ENCODE peak calls at places on chromosomes 13 and 19, in nine cellular contexts. One of them, this sample, is unnamed.

GRCh38 chr13:40536443-40537113 is 129.9 kb downstream of the FOXO1 start:
- DNase-seq in GM04503: no peak
- DNase-seq in stimulated activated CD4-positive, alpha-beta T cell treated with anti-CD3 and anti-CD28 coated beads, Interleukin-1b, Interleukin-23, amount 100 ng/mL, for 24 hours: no peak
- DNase-seq in cardiac muscle cell: no peak
- DNase-seq in ureter: peak; percentile 81
- DNase-seq in neural crest cell: no peak
- DNase-seq in GM23338: no peak
- DNase-seq in foreskin fibroblast: no peak
- DNase-seq in NCI-H1105 treated with DMSO at 0.1 percent for 48 hours: peak; percentile 0
- DNase-seq in this sample: peak; percentile 84

GRCh38 chr13:97221989-97222700 is at the start of gene MBNL2:
- DNase-seq in GM04503: peak; percentile 69
- DNase-seq in stimulated activated CD4-positive, alpha-beta T cell treated with anti-CD3 and anti-CD28 coated beads, Interleukin-1b, Interleukin-23, amount 100 ng/mL, for 24 hours: peak; percentile 75
- DNase-seq in cardiac muscle cell: peak; percentile 92
- DNase-seq in ureter: peak; percentile 93
- DNase-seq in neural crest cell: peak; percentile 69
- DNase-seq in GM23338: peak; percentile 80
- DNase-seq in foreskin fibroblast: peak; percentile 96
- DNase-seq in NCI-H1105 treated with DMSO at 0.1 percent for 48 hours: peak; percentile 84
- DNase-seq in this sample: peak; percentile 92

GRCh38 chr19:13212759-13213330 is 62.6 kb downstream of the IER2 start:
- DNase-seq in GM04503: no peak
- DNase-seq in stimulated activated CD4-positive, alpha-beta T cell treated with anti-CD3 and anti-CD28 coated beads, Interleukin-1b, Interleukin-23, amount 100 ng/mL, for 24 hours: peak; percentile 66
- DNase-seq in cardiac muscle cell: peak; percentile 50
- DNase-seq in ureter: peak; percentile 48
- DNase-seq in neural crest cell: peak; percentile 54
- DNase-seq in GM23338: peak; percentile 91
- DNase-seq in foreskin fibroblast: peak; percentile 63
- DNase-seq in NCI-H1105 treated with DMSO at 0.1 percent for 48 hours: peak; percentile 3
- DNase-seq in this sample: peak; percentile 56

GRCh38 chr19:7410946-7411345 is 62.2 kb downstream of the ARHGEF18 start:
- DNase-seq in GM04503: no peak
- DNase-seq in stimulated activated CD4-positive, alpha-beta T cell treated with anti-CD3 and anti-CD28 coated beads, Interleukin-1b, Interleukin-23, amount 100 ng/mL, for 24 hours: no peak
- DNase-seq in cardiac muscle cell: no peak
- DNase-seq in ureter: no peak
- DNase-seq in neural crest cell: no peak
- DNase-seq in GM23338: no peak
- DNase-seq in foreskin fibroblast: no peak
- DNase-seq in NCI-H1105 treated with DMSO at 0.1 percent for 48 hours: no peak
- DNase-seq in this sample: no peak

GRCh38 chr13:44516771-44517170 is 59.4 kb downstream of the TSC22D1 start:
- DNase-seq in GM04503: no peak
- DNase-seq in stimulated activated CD4-positive, alpha-beta T cell treated with anti-CD3 and anti-CD28 coated beads, Interleukin-1b, Interleukin-23, amount 100 ng/mL, for 24 hours: no peak
- DNase-seq in cardiac muscle cell: no peak
- DNase-seq in ureter: no peak
- DNase-seq in neural crest cell: no peak
- DNase-seq in GM23338: peak; percentile 60
- DNase-seq in foreskin fibroblast: no peak
- DNase-seq in NCI-H1105 treated with DMSO at 0.1 percent for 48 hours: no peak
- DNase-seq in this sample: no peak

GRCh38 chr13:91216928-91217700 is 130.4 kb upstream of the MIR17HG start:
- DNase-seq in GM04503: no peak
- DNase-seq in stimulated activated CD4-positive, alpha-beta T cell treated with anti-CD3 and anti-CD28 coated beads, Interleukin-1b, Interleukin-23, amount 100 ng/mL, for 24 hours: no peak
- DNase-seq in cardiac muscle cell: no peak
- DNase-seq in ureter: no peak
- DNase-seq in neural crest cell: peak; percentile 64
- DNase-seq in GM23338: peak; percentile 25
- DNase-seq in foreskin fibroblast: no peak
- DNase-seq in NCI-H1105 treated with DMSO at 0.1 percent for 48 hours: no peak
- DNase-seq in this sample: peak; percentile 82

GRCh38 chr13:52780092-52780491 is 40.5 kb upstream of the CNMD start:
- DNase-seq in GM04503: no peak
- DNase-seq in stimulated activated CD4-positive, alpha-beta T cell treated with anti-CD3 and anti-CD28 coated beads, Interleukin-1b, Interleukin-23, amount 100 ng/mL, for 24 hours: no peak
- DNase-seq in cardiac muscle cell: no peak
- DNase-seq in ureter: no peak
- DNase-seq in neural crest cell: no peak
- DNase-seq in GM23338: no peak
- DNase-seq in foreskin fibroblast: no peak
- DNase-seq in NCI-H1105 treated with DMSO at 0.1 percent for 48 hours: no peak
- DNase-seq in this sample: no peak

GRCh38 chr13:24630851-24631341 is 49.3 kb upstream of the ATP12A start:
- DNase-seq in GM04503: no peak
- DNase-seq in stimulated activated CD4-positive, alpha-beta T cell treated with anti-CD3 and anti-CD28 coated beads, Interleukin-1b, Interleukin-23, amount 100 ng/mL, for 24 hours: no peak
- DNase-seq in cardiac muscle cell: peak; percentile 10
- DNase-seq in ureter: no peak
- DNase-seq in neural crest cell: no peak
- DNase-seq in GM23338: no peak
- DNase-seq in foreskin fibroblast: no peak
- DNase-seq in NCI-H1105 treated with DMSO at 0.1 percent for 48 hours: no peak
- DNase-seq in this sample: no peak

GRCh38 chr13:47611664-47612288 is 389.3 kb downstream of the SUCLA2 start:
- DNase-seq in GM04503: no peak
- DNase-seq in stimulated activated CD4-positive, alpha-beta T cell treated with anti-CD3 and anti-CD28 coated beads, Interleukin-1b, Interleukin-23, amount 100 ng/mL, for 24 hours: no peak
- DNase-seq in cardiac muscle cell: no peak
- DNase-seq in ureter: no peak
- DNase-seq in neural crest cell: no peak
- DNase-seq in GM23338: no peak
- DNase-seq in foreskin fibroblast: peak; percentile 23
- DNase-seq in NCI-H1105 treated with DMSO at 0.1 percent for 48 hours: no peak
- DNase-seq in this sample: no peak

GRCh38 chr13:38366954-38367645 is 17.4 kb downstream of the UFM1 start:
- DNase-seq in GM04503: no peak
- DNase-seq in stimulated activated CD4-positive, alpha-beta T cell treated with anti-CD3 and anti-CD28 coated beads, Interleukin-1b, Interleukin-23, amount 100 ng/mL, for 24 hours: no peak
- DNase-seq in cardiac muscle cell: no peak
- DNase-seq in ureter: no peak
- DNase-seq in neural crest cell: no peak
- DNase-seq in GM23338: no peak
- DNase-seq in foreskin fibroblast: peak; percentile 66
- DNase-seq in NCI-H1105 treated with DMSO at 0.1 percent for 48 hours: no peak
- DNase-seq in this sample: no peak

GRCh38 chr13:109345433-109345941 is 440.9 kb downstream of the IRS2 start:
- DNase-seq in GM04503: peak; percentile 31
- DNase-seq in stimulated activated CD4-positive, alpha-beta T cell treated with anti-CD3 and anti-CD28 coated beads, Interleukin-1b, Interleukin-23, amount 100 ng/mL, for 24 hours: no peak
- DNase-seq in cardiac muscle cell: no peak
- DNase-seq in ureter: no peak
- DNase-seq in neural crest cell: no peak
- DNase-seq in GM23338: no peak
- DNase-seq in foreskin fibroblast: peak; percentile 71
- DNase-seq in NCI-H1105 treated with DMSO at 0.1 percent for 48 hours: no peak
- DNase-seq in this sample: no peak